ENCODE peak calls at places on chromosomes 3 and 15, in six cellular contexts. V is WERI-Rb-1, P is omental fat pad, B is colonic mucosa, T is tibial artery, J is H1. X is an unnamed sample.

GRCh38 chr3:125140817-125141595 is 71.5 kb downstream of the SLC12A8 start:
- DNase-seq in V (no peak), P (no peak), B (no peak), T (no peak), J (no peak), X (no peak)

GRCh38 chr3:38327335-38328009 is 19.1 kb upstream of the XYLB start:
- DNase-seq in V (no peak), P (no peak), B (no peak), T (no peak), J (no peak), X (no peak)

GRCh38 chr3:133124511-133124910 is 86.3 kb downstream of the TMEM108 start:
- DNase-seq in V (no peak), P (no peak), B (no peak), T (no peak), J (no peak), X (no peak)

GRCh38 chr3:113894927-113895326 is 52.9 kb upstream of the ZDHHC23 start:
- DNase-seq in V (no peak), P (no peak), B (no peak), T (no peak), J (no peak), X (no peak)

GRCh38 chr3:125062904-125063618 is 7.3 kb upstream of the HEG1 start:
- DNase-seq in V (no peak), P (no peak), B (no peak), T (no peak), J (no peak), X (no peak)

GRCh38 chr3:140206196-140207040 is 271.4 kb downstream of the CLSTN2 start:
- DNase-seq in V (no peak), P (no peak), B (no peak), T (no peak), J (no peak), X (peak)

GRCh38 chr3:14403636-14404395 is 1.4 kb downstream of the SLC6A6 start:
- DNase-seq in V (no peak), P (no peak), B (no peak), T (peak), J (no peak), X (peak)

GRCh38 chr3:89256882-89257281 is 149.5 kb downstream of the EPHA3 start:
- DNase-seq in V (no peak), P (no peak), B (no peak), T (no peak), J (no peak), X (no peak)

GRCh38 chr15:74812533-74812932 is at the start of gene LMAN1L:
- DNase-seq in V (no peak), P (no peak), B (no peak), T (no peak), J (no peak), X (no peak)

GRCh38 chr15:67809441-67809840 is 15.9 kb upstream of the SKOR1 start:
- DNase-seq in V (no peak), P (no peak), B (no peak), T (no peak), J (no peak), X (no peak)

GRCh38 chr3:100089802-100090668 is 24.3 kb downstream of the FILIP1L start:
- DNase-seq in V (peak), P (no peak), B (no peak), T (no peak), J (peak), X (no peak)

GRCh38 chr15:25056484-25057429 is 102.0 kb downstream of the SNRPN start:
- DNase-seq in V (no peak), P (no peak), B (peak), T (peak), J (no peak), X (peak)

GRCh38 chr3:167032267-167032876 is 347.7 kb downstream of the ZBBX start:
- DNase-seq in V (peak), P (no peak), B (no peak), T (no peak), J (no peak), X (no peak)

GRCh38 chr3:104873331-104873730 is 493.4 kb upstream of the ALCAM start:
- DNase-seq in V (no peak), P (no peak), B (no peak), T (no peak), J (no peak), X (no peak)

GRCh38 chr3:53843195-53844177 is 2.7 kb downstream of the CHDH start:
- DNase-seq in V (peak), P (no peak), B (peak), T (no peak), J (no peak), X (no peak)

GRCh38 chr15:39028069-39028468 is 463.5 kb upstream of the RASGRP1 start:
- DNase-seq in V (no peak), P (no peak), B (no peak), T (no peak), J (no peak), X (no peak)

GRCh38 chr15:26115229-26115943 is 252.3 kb upstream of the ATP10A start:
- DNase-seq in V (no peak), P (no peak), B (no peak), T (no peak), J (no peak), X (no peak)

GRCh38 chr3:78322780-78323179 is 1282.9 kb downstream of the ROBO2 start:
- DNase-seq in V (no peak), P (no peak), B (no peak), T (no peak), J (peak), X (no peak)

GRCh38 chr15:66657062-66658020 is 44.7 kb upstream of the SMAD6 start:
- DNase-seq in V (no peak), P (no peak), B (no peak), T (no peak), J (no peak), X (no peak)

GRCh38 chr15:44296625-44297524 is 8.4 kb downstream of the GOLM2 start:
- DNase-seq in V (no peak), P (no peak), B (peak), T (no peak), J (no peak), X (no peak)

GRCh38 chr3:105948108-105948507 is 79.3 kb upstream of the CBLB start:
- DNase-seq in V (no peak), P (no peak), B (no peak), T (no peak), J (no peak), X (no peak)

GRCh38 chr3:188975612-188976314 is 196.0 kb upstream of the TPRG1 start:
- DNase-seq in V (no peak), P (no peak), B (no peak), T (no peak), J (no peak), X (no peak)

GRCh38 chr15:100981086-100981485 is 61.9 kb downstream of the LRRK1 start:
- DNase-seq in V (peak), P (no peak), B (no peak), T (no peak), J (no peak), X (no peak)

GRCh38 chr15:95440712-95441111 is 889.8 kb upstream of the NR2F2 start:
- DNase-seq in V (no peak), P (no peak), B (no peak), T (no peak), J (no peak), X (no peak)

GRCh38 chr15:70339551-70340517 is 242.1 kb upstream of the TLE3 start:
- DNase-seq in V (peak), P (no peak), B (no peak), T (no peak), J (no peak), X (peak)

GRCh38 chr3:182165234-182165633 is 453.5 kb downstream of the SOX2 start:
- DNase-seq in V (no peak), P (no peak), B (no peak), T (no peak), J (no peak), X (no peak)

GRCh38 chr3:105580551-105580950 is 213.8 kb downstream of the ALCAM start:
- DNase-seq in V (no peak), P (no peak), B (no peak), T (no peak), J (no peak), X (no peak)

GRCh38 chr15:56837281-56837680 is 81.2 kb upstream of the TCF12 start:
- DNase-seq in V (no peak), P (no peak), B (no peak), T (no peak), J (no peak), X (no peak)

GRCh38 chr3:132135628-132136333 is 101.0 kb upstream of the CPNE4 start:
- DNase-seq in V (no peak), P (no peak), B (no peak), T (no peak), J (peak), X (no peak)

GRCh38 chr3:50352762-50353161 is 2.1 kb downstream of the CYB561D2 start:
- DNase-seq in V (no peak), P (no peak), B (no peak), T (no peak), J (no peak), X (no peak)

GRCh38 chr15:40052604-40053003 is 13.6 kb upstream of the SRP14 start:
- DNase-seq in V (no peak), P (no peak), B (peak), T (peak), J (no peak), X (no peak)

GRCh38 chr3:191775451-191776233 is 314.7 kb downstream of the PYDC2 start:
- DNase-seq in V (no peak), P (no peak), B (no peak), T (no peak), J (no peak), X (no peak)

GRCh38 chr3:46860381-46861292 is 2.6 kb downstream of the MYL3 start:
- DNase-seq in V (peak), P (no peak), B (no peak), T (peak), J (no peak), X (peak)

GRCh38 chr15:63792584-63792983 is 41.2 kb downstream of the HERC1 start:
- DNase-seq in V (no peak), P (no peak), B (no peak), T (no peak), J (no peak), X (no peak)

GRCh38 chr3:171184372-171184771 is 157.9 kb upstream of the SLC2A2 start:
- DNase-seq in V (no peak), P (no peak), B (no peak), T (no peak), J (no peak), X (no peak)

GRCh38 chr3:171185359-171185758 is 158.8 kb upstream of the SLC2A2 start:
- DNase-seq in V (no peak), P (no peak), B (no peak), T (no peak), J (no peak), X (no peak)

GRCh38 chr3:171185959-171186358 is 159.4 kb upstream of the SLC2A2 start:
- DNase-seq in V (no peak), P (no peak), B (no peak), T (no peak), J (no peak), X (no peak)

GRCh38 chr3:171181907-171182690 is 155.6 kb upstream of the SLC2A2 start:
- DNase-seq in V (no peak), P (no peak), B (no peak), T (no peak), J (no peak), X (no peak)

GRCh38 chr3:171183042-171183441 is 156.5 kb upstream of the SLC2A2 start:
- DNase-seq in V (peak), P (no peak), B (peak), T (no peak), J (no peak), X (no peak)
- TF ChIP-seq CTCF in V (peak), P (no peak), B (peak), T (no peak), J (peak), X (no peak)

GRCh38 chr3:122587572-122587971 is 10.1 kb downstream of the PARP15 start:
- DNase-seq in V (no peak), P (no peak), B (no peak), T (no peak), J (no peak), X (no peak)
- TF ChIP-seq CTCF in V (no peak), P (no peak), B (no peak), T (no peak), J (no peak), X (no peak)

DNA sequence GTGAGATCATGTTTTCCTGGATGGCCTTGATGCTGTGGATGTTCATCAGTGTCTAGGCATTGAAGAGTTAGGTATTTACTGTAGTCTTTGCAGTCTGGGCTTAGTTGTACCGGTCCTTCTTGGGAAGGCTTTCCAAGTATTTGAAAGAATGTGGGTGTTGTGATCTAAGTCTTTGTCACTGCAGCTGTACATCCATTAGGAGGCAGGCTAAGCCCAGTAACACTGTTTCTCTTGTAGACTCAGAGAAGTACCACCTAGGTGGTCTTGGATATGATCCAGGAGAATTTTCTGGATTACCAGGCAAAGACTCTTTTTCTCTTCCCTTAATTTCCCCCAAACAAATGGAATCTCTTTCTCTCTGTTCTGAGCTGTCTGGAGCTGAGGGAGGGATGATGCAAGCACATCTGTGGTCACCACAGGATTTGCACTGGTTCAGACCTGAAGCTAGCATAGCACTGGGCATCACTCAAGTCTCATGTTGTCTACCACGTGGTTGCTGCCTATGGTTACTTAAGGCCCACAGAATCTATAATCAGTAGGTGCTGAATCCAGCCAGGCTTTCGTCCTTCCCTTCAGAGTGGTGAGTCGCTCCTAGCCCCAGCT is 227.6 kb downstream of the NECTIN3 start:
- DNase-seq in V (no peak), P (no peak), B (no peak), T (no peak), J (no peak), X (no peak)
- TF ChIP-seq CTCF in V (peak), P (no peak), B (no peak), T (no peak), J (peak), X (no peak)

GRCh38 chr3:12890610-12891390 is 49.4 kb upstream of the RPL32 start:
- DNase-seq in V (no peak), P (no peak), B (no peak), T (no peak), J (no peak), X (no peak)
- TF ChIP-seq CTCF in V (no peak), P (no peak), B (no peak), T (peak), J (peak), X (no peak)